ENCODE peak calls at places on chromosomes 2 and 18, in five cellular contexts. One of them, this sample, is unnamed.

GRCh38 chr2:134501476-134502089 is 217.2 kb downstream of the TMEM163 start:
- DNase-seq in fibroblast of lung: no peak
- DNase-seq in aorta: no peak
- DNase-seq in ovary: no peak
- DNase-seq in SK-N-MC: no peak
- DNase-seq in this sample: no peak

GRCh38 chr2:158410132-158410531 is 46.4 kb downstream of the CCDC148 start:
- DNase-seq in aorta: no peak
- DNase-seq in fibroblast of lung: no peak
- DNase-seq in SK-N-MC: no peak
- DNase-seq in ovary: no peak
- DNase-seq in this sample: no peak

GRCh38 chr2:216535454-216535995 is 36.9 kb downstream of the RPL37A start:
- DNase-seq in fibroblast of lung: peak
- DNase-seq in SK-N-MC: no peak
- DNase-seq in aorta: peak
- DNase-seq in ovary: peak
- DNase-seq in this sample: no peak

GRCh38 chr2:70596739-70597138 is 43.1 kb upstream of the TGFA start:
- DNase-seq in fibroblast of lung: peak
- DNase-seq in aorta: no peak
- DNase-seq in ovary: no peak
- DNase-seq in SK-N-MC: no peak
- DNase-seq in this sample: no peak

GRCh38 chr18:3593381-3593903 is 143.5 kb downstream of the TGIF1 start:
- DNase-seq in SK-N-MC: no peak
- DNase-seq in ovary: no peak
- DNase-seq in aorta: no peak
- DNase-seq in fibroblast of lung: peak
- DNase-seq in this sample: no peak

GRCh38 chr18:9737814-9738160 is 29.7 kb downstream of the RAB31 start:
- DNase-seq in fibroblast of lung: no peak
- DNase-seq in aorta: no peak
- DNase-seq in SK-N-MC: no peak
- DNase-seq in ovary: peak
- DNase-seq in this sample: no peak

GRCh38 chr2:101153077-101153707 is 2.0 kb upstream of the TBC1D8 start:
- DNase-seq in fibroblast of lung: no peak
- DNase-seq in SK-N-MC: no peak
- DNase-seq in ovary: no peak
- DNase-seq in aorta: no peak
- DNase-seq in this sample: no peak

GRCh38 chr2:20143263-20143662 is 81.7 kb downstream of the SDC1 start:
- DNase-seq in SK-N-MC: no peak
- DNase-seq in ovary: no peak
- DNase-seq in aorta: no peak
- DNase-seq in fibroblast of lung: peak
- DNase-seq in this sample: no peak

GRCh38 chr18:35949090-35949489 is 23.4 kb upstream of the RMP24 start:
- DNase-seq in aorta: no peak
- DNase-seq in fibroblast of lung: no peak
- DNase-seq in ovary: no peak
- DNase-seq in SK-N-MC: no peak
- DNase-seq in this sample: no peak

GRCh38 chr2:227057060-227057459 is 106.9 kb downstream of the COL4A4 start:
- DNase-seq in aorta: no peak
- DNase-seq in fibroblast of lung: no peak
- DNase-seq in SK-N-MC: no peak
- DNase-seq in ovary: no peak
- DNase-seq in this sample: no peak

GRCh38 chr18:48866028-48866733 is 84.6 kb downstream of the SMAD7 start:
- DNase-seq in ovary: peak
- DNase-seq in aorta: peak
- DNase-seq in fibroblast of lung: peak
- DNase-seq in SK-N-MC: no peak
- DNase-seq in this sample: no peak

GRCh38 chr18:28177828-28178635 is 1.1 kb upstream of the CDH2 start:
- DNase-seq in fibroblast of lung: no peak
- DNase-seq in aorta: peak
- DNase-seq in SK-N-MC: no peak
- DNase-seq in ovary: peak
- DNase-seq in this sample: peak

GRCh38 chr2:27336173-27336572 is 13.3 kb upstream of the MPV17 start:
- DNase-seq in fibroblast of lung: no peak
- DNase-seq in SK-N-MC: no peak
- DNase-seq in aorta: no peak
- DNase-seq in ovary: no peak
- DNase-seq in this sample: no peak

GRCh38 chr2:196324212-196324611 is 152.8 kb upstream of the STK17B start:
- DNase-seq in ovary: no peak
- DNase-seq in fibroblast of lung: no peak
- DNase-seq in aorta: no peak
- DNase-seq in SK-N-MC: no peak
- DNase-seq in this sample: no peak

GRCh38 chr2:207153266-207153990 is 12.3 kb downstream of the KLF7 start:
- DNase-seq in aorta: no peak
- DNase-seq in fibroblast of lung: no peak
- DNase-seq in ovary: no peak
- DNase-seq in SK-N-MC: no peak
- DNase-seq in this sample: no peak
- H3K4me3 ChIP-seq in aorta: no peak
- H3K4me3 ChIP-seq in fibroblast of lung: no peak
- H3K4me3 ChIP-seq in ovary: no peak
- H3K4me3 ChIP-seq in SK-N-MC: peak
- H3K4me3 ChIP-seq in this sample: no peak

GRCh38 chr2:208722737-208723136 is 316.1 kb downstream of the PTH2R start:
- DNase-seq in aorta: no peak
- DNase-seq in ovary: no peak
- DNase-seq in SK-N-MC: no peak
- DNase-seq in fibroblast of lung: no peak
- DNase-seq in this sample: no peak

GRCh38 chr2:208726242-208726641 is 319.6 kb downstream of the PTH2R start:
- DNase-seq in SK-N-MC: no peak
- DNase-seq in ovary: no peak
- DNase-seq in fibroblast of lung: no peak
- DNase-seq in aorta: no peak
- DNase-seq in this sample: no peak

DNA sequence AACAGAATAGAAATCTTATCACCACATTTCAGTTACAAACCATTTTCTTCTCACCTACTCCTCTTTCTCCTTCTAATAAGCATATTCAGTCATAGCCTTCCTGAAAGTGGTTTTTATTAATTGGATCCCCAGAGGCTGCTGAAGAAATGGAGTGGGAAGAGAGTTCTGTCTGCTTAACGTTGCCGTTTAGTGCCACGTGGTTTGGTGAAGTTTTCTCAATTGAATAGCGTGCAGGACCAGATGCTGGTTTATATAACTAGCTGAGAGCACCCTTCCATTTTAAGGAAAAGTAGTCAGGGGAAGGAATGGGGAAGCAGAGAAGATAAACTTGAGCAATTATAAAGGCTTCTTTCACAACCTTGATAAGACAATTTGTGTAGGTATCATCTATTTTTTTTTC is 318.7 kb downstream of the PTH2R start:
- DNase-seq in fibroblast of lung: no peak
- DNase-seq in aorta: no peak
- DNase-seq in SK-N-MC: no peak
- DNase-seq in ovary: no peak
- DNase-seq in this sample: no peak
- H3K4me3 ChIP-seq in fibroblast of lung: no peak
- H3K4me3 ChIP-seq in aorta: no peak
- H3K4me3 ChIP-seq in SK-N-MC: no peak
- H3K4me3 ChIP-seq in ovary: no peak
- H3K4me3 ChIP-seq in this sample: no peak

DNA sequence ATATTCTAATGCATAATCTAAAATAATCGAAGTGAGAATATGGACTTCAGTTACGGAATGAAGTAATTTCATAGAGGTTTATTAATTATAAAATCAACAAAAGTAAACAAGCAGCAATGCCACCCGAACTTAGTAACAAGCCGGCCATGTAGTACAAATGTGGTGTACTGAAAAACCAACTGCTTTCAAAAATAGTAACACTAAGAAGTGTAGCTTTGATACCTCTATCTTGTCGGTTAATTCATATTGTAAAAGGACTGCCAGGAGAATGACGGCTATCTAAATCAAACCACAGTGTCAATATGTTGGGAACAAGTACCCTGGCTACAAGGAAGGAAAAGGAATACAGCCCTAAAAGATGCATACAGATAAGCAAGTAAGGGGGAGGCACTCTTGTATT is 48.5 kb downstream of the WDR33 start:
- DNase-seq in SK-N-MC: no peak
- DNase-seq in fibroblast of lung: no peak
- DNase-seq in aorta: no peak
- DNase-seq in ovary: no peak
- DNase-seq in this sample: no peak
- H3K4me3 ChIP-seq in SK-N-MC: no peak
- H3K4me3 ChIP-seq in fibroblast of lung: no peak
- H3K4me3 ChIP-seq in aorta: no peak
- H3K4me3 ChIP-seq in ovary: no peak
- H3K4me3 ChIP-seq in this sample: no peak

GRCh38 chr2:236086403-236086970 is 81.7 kb downstream of the GBX2 start:
- DNase-seq in fibroblast of lung: no peak
- DNase-seq in aorta: no peak
- DNase-seq in SK-N-MC: no peak
- DNase-seq in ovary: no peak
- DNase-seq in this sample: peak
- H3K4me3 ChIP-seq in fibroblast of lung: no peak
- H3K4me3 ChIP-seq in aorta: no peak
- H3K4me3 ChIP-seq in SK-N-MC: no peak
- H3K4me3 ChIP-seq in ovary: no peak
- H3K4me3 ChIP-seq in this sample: no peak

DNA sequence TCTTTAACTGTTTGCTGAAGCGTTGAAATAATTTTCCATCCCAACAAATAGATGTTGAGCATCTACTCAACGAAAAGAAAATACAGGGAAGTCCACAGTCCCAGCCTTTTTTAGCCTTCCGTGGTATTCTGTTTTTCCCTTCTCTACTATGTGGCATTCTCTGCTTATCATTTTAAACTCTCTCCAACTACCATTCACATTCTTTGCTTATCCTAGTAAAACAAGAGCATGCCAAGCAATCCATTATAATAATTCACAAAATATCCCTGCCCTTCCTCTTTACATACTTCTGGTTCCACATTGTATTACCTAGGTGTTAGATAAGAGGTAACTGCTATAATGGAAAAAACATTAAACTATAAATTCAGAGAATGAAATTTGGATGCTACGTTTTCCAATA is 1.6 kb upstream of the SESTD1 start:
- DNase-seq in fibroblast of lung: no peak
- DNase-seq in aorta: no peak
- DNase-seq in SK-N-MC: no peak
- DNase-seq in ovary: no peak
- DNase-seq in this sample: no peak
- H3K4me3 ChIP-seq in fibroblast of lung: no peak
- H3K4me3 ChIP-seq in aorta: no peak
- H3K4me3 ChIP-seq in SK-N-MC: no peak
- H3K4me3 ChIP-seq in ovary: no peak
- H3K4me3 ChIP-seq in this sample: no peak

GRCh38 chr18:45621068-45621511 is 5.8 kb downstream of the SLC14A2 start:
- DNase-seq in SK-N-MC: peak
- DNase-seq in ovary: peak
- DNase-seq in fibroblast of lung: peak
- DNase-seq in aorta: no peak
- DNase-seq in this sample: peak
- H3K4me3 ChIP-seq in SK-N-MC: no peak
- H3K4me3 ChIP-seq in ovary: no peak
- H3K4me3 ChIP-seq in fibroblast of lung: no peak
- H3K4me3 ChIP-seq in aorta: no peak
- H3K4me3 ChIP-seq in this sample: no peak

GRCh38 chr2:68806511-68807109 is 64.6 kb downstream of the BMP10 start:
- DNase-seq in SK-N-MC: no peak
- DNase-seq in ovary: no peak
- DNase-seq in aorta: no peak
- DNase-seq in fibroblast of lung: peak
- DNase-seq in this sample: no peak
- H3K4me3 ChIP-seq in SK-N-MC: no peak
- H3K4me3 ChIP-seq in ovary: no peak
- H3K4me3 ChIP-seq in aorta: no peak
- H3K4me3 ChIP-seq in fibroblast of lung: no peak
- H3K4me3 ChIP-seq in this sample: no peak

GRCh38 chr18:33820517-33821368 is 242.7 kb downstream of the ASXL3 start:
- DNase-seq in fibroblast of lung: peak
- DNase-seq in SK-N-MC: no peak
- DNase-seq in ovary: no peak
- DNase-seq in aorta: no peak
- DNase-seq in this sample: peak
- H3K4me3 ChIP-seq in fibroblast of lung: no peak
- H3K4me3 ChIP-seq in SK-N-MC: no peak
- H3K4me3 ChIP-seq in ovary: no peak
- H3K4me3 ChIP-seq in aorta: no peak
- H3K4me3 ChIP-seq in this sample: no peak

DNA sequence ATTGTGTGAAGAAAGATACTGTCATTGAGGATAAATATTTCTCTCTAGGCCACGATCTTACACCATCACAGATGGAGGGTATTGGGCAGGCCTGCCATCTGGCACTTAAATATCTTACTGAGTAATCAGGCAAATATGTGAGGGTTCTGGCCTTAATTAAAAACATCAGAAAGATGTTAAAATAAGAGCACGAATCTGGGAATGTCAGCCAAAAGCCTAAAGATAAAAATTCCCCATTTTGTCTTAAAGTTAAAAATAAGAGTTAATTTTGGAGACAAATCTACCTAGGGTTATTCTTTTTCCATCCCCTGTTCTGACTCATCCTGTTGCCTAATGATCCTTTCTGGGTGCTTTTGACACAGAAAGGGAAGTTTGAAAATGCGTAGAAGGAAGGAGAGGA is 121.0 kb downstream of the SUCLG1 start:
- DNase-seq in ovary: no peak
- DNase-seq in aorta: no peak
- DNase-seq in SK-N-MC: no peak
- DNase-seq in fibroblast of lung: peak
- DNase-seq in this sample: no peak
- H3K4me3 ChIP-seq in ovary: no peak
- H3K4me3 ChIP-seq in aorta: no peak
- H3K4me3 ChIP-seq in SK-N-MC: no peak
- H3K4me3 ChIP-seq in fibroblast of lung: no peak
- H3K4me3 ChIP-seq in this sample: no peak